ENCODE peak calls at places on chromosome 15, in nine cellular contexts. D is naive B cell; X is esophagus mucosa; Y is gastroesophageal sphincter; V is activated T-helper 17 cell treated with anti-CD3 and anti-CD28 coated beads, Interleukin-2, amount 50 U/mL, for 72 hours; U is foreskin keratinocyte; Q is heart left ventricle; T is Right ventricle myocardium superior; S is central memory CD8-positive, alpha-beta T cell. I is an unnamed sample.
A peak's percentile ranks its signal among the peaks of the same experiment; 100 is the strongest.

GRCh38 chr15:101322016-101322695 is 27.1 kb upstream of the SNRPA1 start:
- ATAC-seq in D (no peak), X (no peak), Y (no peak), V (no peak), U (no peak), Q (no peak), T (no peak), S (no peak), I (no peak)

GRCh38 chr15:100721758-100722550 is 119.6 kb downstream of the ASB7 start:
- ATAC-seq in D (no peak), X (peak; percentile 88), Y (peak; percentile 94), V (peak; percentile 56), U (peak; percentile 80), Q (peak; percentile 86), T (peak; percentile 93), S (no peak), I (no peak)

GRCh38 chr15:40280260-40281056 is 2.4 kb downstream of the ANKRD63 start:
- ATAC-seq in D (no peak), X (no peak), Y (no peak), V (no peak), U (no peak), Q (no peak), T (no peak), S (no peak), I (no peak)

GRCh38 chr15:92714071-92714456 is 58.5 kb upstream of the FAM174B start:
- ATAC-seq in D (peak; percentile 14), X (peak; percentile 64), Y (peak; percentile 26), V (peak; percentile 43), U (peak; percentile 82), Q (peak; percentile 56), T (peak; percentile 50), S (no peak), I (no peak)

GRCh38 chr15:47587938-47588817 is 129.1 kb upstream of the SEMA6D start:
- ATAC-seq in D (no peak), X (no peak), Y (no peak), V (no peak), U (no peak), Q (peak; percentile 69), T (peak; percentile 73), S (no peak), I (no peak)

GRCh38 chr15:42348083-42348482 is 11.2 kb upstream of the CAPN3 start:
- ATAC-seq in D (no peak), X (no peak), Y (no peak), V (peak; percentile 42), U (peak; percentile 71), Q (no peak), T (no peak), S (no peak), I (no peak)

GRCh38 chr15:86316699-86317378 is 237.2 kb downstream of the AGBL1 start:
- ATAC-seq in D (no peak), X (peak; percentile 18), Y (no peak), V (no peak), U (peak; percentile 69), Q (no peak), T (no peak), S (no peak), I (no peak)

GRCh38 chr15:41416162-41416741 is 643 bp upstream of the RTF1 start:
- ATAC-seq in D (peak; percentile 5), X (no peak), Y (peak; percentile 25), V (peak; percentile 17), U (peak; percentile 11), Q (peak; percentile 12), T (peak; percentile 34), S (peak; percentile 15), I (peak; percentile 1)

GRCh38 chr15:98062869-98063268 is 102.4 kb downstream of the ARRDC4 start:
- ATAC-seq in D (no peak), X (no peak), Y (no peak), V (no peak), U (no peak), Q (no peak), T (no peak), S (no peak), I (no peak)

GRCh38 chr15:41870689-41871081 is 23.2 kb downstream of the SPTBN5 start:
- ATAC-seq in D (no peak), X (peak; percentile 79), Y (no peak), V (peak; percentile 99), U (peak; percentile 85), Q (peak; percentile 48), T (peak; percentile 80), S (peak; percentile 97), I (no peak)